ENCODE peak calls at places on chromosomes 4 and X, in eight cellular contexts. T is stimulated activated CD4-positive, alpha-beta T cell treated with anti-CD3 and anti-CD28 coated beads, TNF-alpha, amount 100 ng/mL, for 1 hour; Q is T-helper 9 cell; A is NCI-H345; L is non-pigmented ciliary epithelial cell; P is ACHN; C is HT-29; W is AG08395. K is an unnamed sample.
A peak's percentile ranks its signal among the peaks of the same experiment; 100 is the strongest.

GRCh38 chr4:105546086-105546485 is 6.3 kb upstream of the ARHGEF38 start:
- DNase-seq in P (no peak), T (no peak), L (no peak), Q (no peak), C (no peak), W (no peak), A (no peak), K (no peak)

GRCh38 chr4:72094054-72094780 is 62.4 kb downstream of the NPFFR2 start:
- DNase-seq in C (no peak), Q (no peak), L (no peak), A (peak; percentile 92), T (no peak), P (no peak), W (no peak), K (no peak)

GRCh38 chrX:104435249-104435648 is 130.8 kb upstream of the IL1RAPL2 start:
- DNase-seq in W (no peak), Q (no peak), C (no peak), A (no peak), T (no peak), P (no peak), L (no peak), K (no peak)

GRCh38 chrX:30597258-30598012 is 19.9 kb upstream of the TASL start:
- DNase-seq in T (no peak), C (no peak), L (no peak), Q (no peak), P (no peak), W (no peak), A (no peak), K (no peak)

GRCh38 chr4:167688660-167689142 is 403.6 kb upstream of the ANXA10 start:
- DNase-seq in W (no peak), P (no peak), L (no peak), A (no peak), T (no peak), C (no peak), Q (no peak), K (no peak)

GRCh38 chr4:140568507-140569306 is at the start of gene UCP1:
- DNase-seq in P (peak; percentile 4), T (no peak), C (no peak), Q (no peak), W (no peak), L (no peak), A (no peak), K (no peak)

GRCh38 chrX:106952089-106952488 is 31.9 kb downstream of the CLDN2 start:
- DNase-seq in P (no peak), Q (no peak), T (no peak), L (no peak), C (no peak), A (no peak), W (no peak), K (no peak)

GRCh38 chr4:31068257-31069075 is 348.3 kb downstream of the PCDH7 start:
- DNase-seq in Q (no peak), P (no peak), W (no peak), A (no peak), T (no peak), C (no peak), L (no peak), K (no peak)

GRCh38 chrX:39886282-39886681 is 211.5 kb downstream of the BCOR start:
- DNase-seq in Q (no peak), A (no peak), W (no peak), L (no peak), T (no peak), C (no peak), P (no peak), K (no peak)

GRCh38 chr4:16213107-16213506 is 13.2 kb downstream of the TAPT1 start:
- DNase-seq in T (no peak), P (no peak), W (no peak), L (no peak), C (no peak), A (no peak), Q (no peak), K (no peak)

GRCh38 chr4:158159054-158159717 is 13.6 kb downstream of the GASK1B start:
- DNase-seq in Q (no peak), A (no peak), W (no peak), C (no peak), L (peak; percentile 79), P (peak; percentile 70), T (no peak), K (no peak)

GRCh38 chr4:177442623-177443155 is 452 bp upstream of the AGA start:
- DNase-seq in T (no peak), P (peak; percentile 37), C (no peak), W (peak; percentile 4), A (no peak), L (no peak), Q (no peak), K (peak; percentile 47)

GRCh38 chrX:104315555-104315954 is 60.8 kb upstream of the ESX1 start:
- DNase-seq in P (peak; percentile 46), Q (no peak), T (no peak), W (peak; percentile 51), L (no peak), A (no peak), C (peak; percentile 16), K (no peak)

GRCh38 chrX:54043696-54044125 is 562 bp downstream of the PHF8 start:
- DNase-seq in L (no peak), T (peak; percentile 18), A (peak; percentile 52), W (no peak), Q (peak; percentile 12), P (peak; percentile 16), C (no peak), K (no peak)

GRCh38 chr4:17356926-17357325 is 155.0 kb downstream of the QDPR start:
- DNase-seq in C (no peak), P (no peak), L (no peak), W (no peak), T (no peak), Q (no peak), A (no peak), K (no peak)

GRCh38 chr4:84492737-84493091 is 6.4 kb downstream of the NKX6-1 start:
- DNase-seq in Q (no peak), P (no peak), C (no peak), W (no peak), L (no peak), T (no peak), A (no peak), K (no peak)

GRCh38 chr4:145098675-145099037 is 545 bp downstream of the ABCE1 start:
- DNase-seq in A (peak; percentile 31), Q (peak; percentile 23), W (peak; percentile 58), C (peak; percentile 71), T (no peak), L (peak; percentile 24), P (peak; percentile 70), K (peak; percentile 44)

GRCh38 chr4:113635739-113636437 is 125.7 kb downstream of the CAMK2D start:
- DNase-seq in A (no peak), T (no peak), W (peak; percentile 67), C (no peak), L (peak; percentile 68), P (peak; percentile 60), Q (no peak), K (no peak)

GRCh38 chr4:12852338-12853307 is 631.5 kb downstream of the RAB28 start:
- DNase-seq in Q (no peak), W (peak; percentile 59), T (no peak), P (peak; percentile 68), L (peak; percentile 31), A (peak; percentile 69), C (peak; percentile 85), K (peak; percentile 59)

GRCh38 chr4:141730805-141731204 is 94.4 kb downstream of the IL15 start:
- DNase-seq in A (no peak), T (no peak), W (no peak), L (no peak), C (no peak), P (no peak), Q (no peak), K (no peak)

GRCh38 chr4:183158062-183158461 is 59.0 kb downstream of the WWC2 start:
- DNase-seq in L (peak; percentile 75), A (no peak), W (no peak), T (no peak), Q (no peak), P (no peak), C (no peak), K (no peak)

GRCh38 chr4:84167579-84167978 is 331.5 kb downstream of the NKX6-1 start:
- DNase-seq in L (no peak), A (no peak), P (no peak), C (no peak), W (no peak), Q (no peak), T (no peak), K (no peak)

GRCh38 chrX:140507223-140507981 is 2.5 kb upstream of the SOX3 start:
- DNase-seq in T (no peak), A (no peak), P (no peak), Q (no peak), W (no peak), L (no peak), C (no peak), K (no peak)

K was measured in midbrain.